ENCODE peak calls at places on chromosome 4, in six cellular contexts. C, R, Z, O, E and F are unnamed samples. For H3K4me1, the result is how much of the 10 kb centered on the place peaks cover.

GRCh38 chr4:47686294-47686872 is 151.5 kb downstream of the CORIN start:
- DNase-seq in E (peak), R (peak), Z (peak), C (peak), O (peak), F (no peak)

GRCh38 chr4:67575232-67575888 is 16.8 kb downstream of the STAP1 start:
- DNase-seq in C (no peak), R (no peak), Z (peak), E (no peak), O (no peak), F (no peak)

GRCh38 chr4:74110670-74111069 is 11.7 kb upstream of the CXCL2 start:
- DNase-seq in O (no peak), R (no peak), C (no peak), E (no peak), Z (no peak), F (no peak)

GRCh38 chr4:140706276-140706625 is 49.9 kb downstream of the TBC1D9 start:
- DNase-seq in Z (no peak), O (no peak), R (no peak), E (no peak), C (no peak), F (no peak)

GRCh38 chr4:39044947-39045734 is 12.9 kb upstream of the TMEM156 start:
- DNase-seq in E (no peak), O (no peak), Z (no peak), C (no peak), R (no peak), F (peak)

GRCh38 chr4:127632420-127633403 is at the start of gene INTU:
- DNase-seq in R (no peak), C (peak), E (peak), O (peak), Z (peak), F (peak)

GRCh38 chr4:61085534-61085933 is 114.6 kb upstream of the ADGRL3 start:
- DNase-seq in Z (no peak), C (no peak), O (no peak), R (no peak), E (no peak), F (no peak)

GRCh38 chr4:85807247-85807915 is 332.4 kb downstream of the ARHGAP24 start:
- DNase-seq in Z (no peak), E (no peak), R (no peak), C (no peak), O (peak), F (peak)

GRCh38 chr4:77201343-77201742 is 44.3 kb downstream of the CCNG2 start:
- DNase-seq in Z (no peak), O (peak), C (no peak), E (peak), R (no peak), F (no peak)

GRCh38 chr4:86461849-86462248 is 102.0 kb upstream of the MAPK10 start:
- DNase-seq in E (no peak), R (no peak), O (no peak), C (no peak), Z (no peak), F (peak)

GRCh38 chr4:167787231-167787630 is 305.1 kb upstream of the ANXA10 start:
- DNase-seq in C (no peak), R (no peak), E (no peak), Z (no peak), O (no peak), F (no peak)

GRCh38 chr4:98663226-98664006 is 5.0 kb upstream of the TSPAN5 start:
- DNase-seq in E (no peak), R (peak), O (peak), Z (peak), C (no peak), F (no peak)

GRCh38 chr4:84366932-84367331 is 132.2 kb downstream of the NKX6-1 start:
- DNase-seq in C (no peak), R (no peak), Z (no peak), E (no peak), O (no peak), F (no peak)

GRCh38 chr4:54096563-54096962 is 3.4 kb upstream of the GSX2 start:
- DNase-seq in O (no peak), R (no peak), E (no peak), C (no peak), Z (no peak), F (no peak)

GRCh38 chr4:81954266-81954665 is 419.5 kb downstream of the HNRNPD start:
- DNase-seq in R (no peak), E (no peak), O (no peak), C (no peak), Z (no peak), F (no peak)

GRCh38 chr4:150863456-150863855 is 151.6 kb downstream of the LRBA start:
- DNase-seq in C (no peak), O (no peak), Z (no peak), E (no peak), R (no peak), F (no peak)

GRCh38 chr4:30802622-30803323 is 82.6 kb downstream of the PCDH7 start:
- DNase-seq in Z (no peak), O (peak), E (peak), C (no peak), R (no peak), F (no peak)

GRCh38 chr4:41358626-41359025 is 101.9 kb downstream of the UCHL1 start:
- DNase-seq in Z (no peak), C (peak), E (no peak), O (no peak), R (no peak), F (no peak)

GRCh38 chr4:47505666-47506065 is 20.6 kb downstream of the ATP10D start:
- DNase-seq in O (no peak), C (no peak), E (no peak), Z (no peak), R (no peak), F (no peak)

GRCh38 chr4:74451214-74451661 is 6.3 kb downstream of the AREG start:
- DNase-seq in C (no peak), E (peak), Z (no peak), O (peak), R (no peak), F (no peak)

GRCh38 chr4:16617416-16617815 is 281.0 kb downstream of the LDB2 start:
- DNase-seq in Z (no peak), E (peak), R (no peak), C (no peak), O (no peak), F (no peak)

GRCh38 chr4:47406408-47406807 is 57.1 kb downstream of the COMMD8 start:
- DNase-seq in E (no peak), Z (no peak), C (no peak), O (no peak), R (no peak), F (no peak)

GRCh38 chr4:87354168-87355102 is 31.8 kb upstream of the HSD17B13 start:
- DNase-seq in O (peak), C (peak), Z (no peak), E (peak), R (no peak), F (no peak)

GRCh38 chr4:185424905-185425599 is 712 bp downstream of the UFSP2 start:
- DNase-seq in Z (peak), E (peak), R (peak), O (no peak), C (no peak), F (no peak)

GRCh38 chr4:21656832-21657231 is 291.7 kb downstream of the KCNIP4 start:
- DNase-seq in Z (no peak), R (no peak), O (peak), E (no peak), C (no peak), F (no peak)

GRCh38 chr4:91577864-91578263 is 725.9 kb upstream of the GRID2 start:
- DNase-seq in O (no peak), E (no peak), R (no peak), Z (no peak), C (no peak), F (no peak)

GRCh38 chr4:135365065-135365464 is 1163.5 kb upstream of the PABPC4L start:
- DNase-seq in E (peak), R (no peak), Z (no peak), O (peak), C (no peak), F (no peak)

GRCh38 chr4:27836505-27836904 is 975.9 kb downstream of the STIM2 start:
- DNase-seq in C (no peak), Z (no peak), O (no peak), E (peak), R (no peak), F (no peak)

GRCh38 chr4:185467101-185467500 is 4.4 kb downstream of the CCDC110 start:
- DNase-seq in O (no peak), Z (no peak), E (peak), C (no peak), R (no peak), F (no peak)

GRCh38 chr4:153420361-153420760 is 45.8 kb upstream of the TMEM131L start:
- DNase-seq in O (no peak), C (no peak), E (no peak), R (no peak), Z (no peak), F (no peak)

GRCh38 chr4:77172336-77172735 is 15.3 kb downstream of the CCNG2 start:
- DNase-seq in R (no peak), O (peak), E (peak), C (no peak), Z (no peak), F (no peak)

GRCh38 chr4:112279882-112280315 is 5.8 kb downstream of the TIFA start:
- DNase-seq in C (no peak), R (no peak), O (no peak), E (peak), Z (no peak), F (no peak)

GRCh38 chr4:8840006-8840793 is 31.4 kb downstream of the HMX1 start:
- DNase-seq in Z (no peak), E (no peak), O (no peak), C (no peak), R (peak), F (peak)

GRCh38 chr4:185925910-185926360 is 113.9 kb upstream of the SORBS2 start:
- DNase-seq in Z (no peak), C (no peak), E (no peak), R (no peak), O (no peak), F (no peak)

GRCh38 chr4:38583102-38583501 is 80.9 kb upstream of the KLF3 start:
- DNase-seq in E (no peak), C (no peak), O (no peak), R (no peak), Z (no peak), F (no peak)

GRCh38 chr4:139232751-139233150 is 47.3 kb downstream of the MGARP start:
- DNase-seq in O (no peak), C (no peak), E (no peak), R (no peak), Z (peak), F (no peak)
- H3K4me1 ChIP-seq in O (under half), C (under half), E (under half), R (under half), Z (under half), F (under half)

GRCh38 chr4:147117400-147117799 is 171.7 kb upstream of the TTC29 start:
- DNase-seq in E (no peak), O (no peak), C (no peak), R (no peak), Z (no peak), F (no peak)
- H3K27ac ChIP-seq in E (no peak), O (no peak), C (no peak), R (no peak), Z (no peak), F (no peak)

GRCh38 chr4:173535932-173536331 is 5.9 kb upstream of the HAND2 start:
- DNase-seq in R (no peak), Z (no peak), E (no peak), C (no peak), O (no peak), F (no peak)

GRCh38 chr4:173532725-173533511 is 2.9 kb upstream of the HAND2 start:
- DNase-seq in O (no peak), R (no peak), E (no peak), Z (no peak), C (no peak), F (no peak)

GRCh38 chr4:173535165-173535737 is 5.2 kb upstream of the HAND2 start:
- DNase-seq in O (no peak), Z (no peak), E (no peak), R (no peak), C (no peak), F (no peak)

GRCh38 chr4:173536808-173537429 is 6.9 kb upstream of the HAND2 start:
- DNase-seq in C (no peak), O (peak), E (no peak), Z (peak), R (no peak), F (no peak)

GRCh38 chr4:173534439-173534838 is 4.4 kb upstream of the HAND2 start:
- DNase-seq in Z (no peak), O (no peak), R (no peak), E (no peak), C (no peak), F (no peak)
- H3K4me1 ChIP-seq in Z (under half), O (under half), R (under half), E (under half), C (under half), F (under half)

DNA sequence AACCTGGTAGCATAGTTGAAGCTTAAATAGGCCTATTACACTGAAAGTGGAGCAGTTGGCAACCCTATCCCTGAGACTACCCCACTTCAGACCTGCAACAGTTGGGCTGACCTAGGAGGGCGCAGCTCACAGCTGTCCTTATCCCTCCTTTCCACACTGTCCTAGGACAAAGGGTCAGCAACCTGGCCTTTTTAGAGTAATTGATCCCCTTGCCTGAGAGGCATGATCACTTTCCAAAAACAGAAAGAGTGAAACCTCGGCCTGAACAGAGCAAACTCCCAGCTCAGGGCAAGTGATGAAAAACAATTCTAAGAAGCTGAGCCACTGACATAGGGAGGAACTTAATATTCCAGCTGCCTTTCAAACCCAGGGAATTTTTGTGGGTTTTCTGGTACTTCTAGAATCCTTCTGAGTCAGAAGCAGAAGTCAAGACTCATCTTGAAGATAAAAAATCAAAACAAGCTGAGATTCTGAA is 94.9 kb upstream of the MYOZ2 start:
- DNase-seq in Z (no peak), R (no peak), E (peak), C (no peak), O (peak), F (no peak)
- H3K27ac ChIP-seq in Z (no peak), R (no peak), E (peak), C (peak), O (no peak), F (peak)

GRCh38 chr4:119103263-119103662 is 32.4 kb upstream of the MYOZ2 start:
- DNase-seq in O (peak), R (no peak), Z (no peak), E (peak), C (peak), F (peak)
- H3K4me1 ChIP-seq in O (under half), R (under half), Z (under half), E (under half), C (under half), F (under half)

DNA sequence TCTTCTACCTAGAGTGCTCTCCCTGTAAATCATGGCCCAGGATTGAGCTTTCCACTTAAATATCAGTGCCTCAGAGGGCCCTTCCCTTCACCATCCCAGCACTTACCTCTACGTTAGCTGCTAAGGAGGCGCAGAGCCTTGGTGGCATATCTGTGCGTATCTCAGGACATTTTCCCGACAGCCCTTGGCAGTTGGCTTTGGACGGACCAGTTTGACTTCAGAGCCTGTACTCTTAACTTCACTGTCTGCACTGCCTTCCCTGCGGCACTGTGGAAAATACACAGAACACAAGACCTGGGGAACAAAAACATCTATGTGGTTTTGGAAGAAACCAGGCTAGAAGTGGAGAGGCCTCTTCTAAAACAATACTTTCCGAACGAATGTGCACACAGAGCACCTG is 2.4 kb downstream of the TADA2B start:
- DNase-seq in O (no peak), C (no peak), R (no peak), E (no peak), Z (no peak), F (no peak)
- H3K27ac ChIP-seq in O (peak), C (no peak), R (no peak), E (no peak), Z (no peak), F (no peak)

DNA sequence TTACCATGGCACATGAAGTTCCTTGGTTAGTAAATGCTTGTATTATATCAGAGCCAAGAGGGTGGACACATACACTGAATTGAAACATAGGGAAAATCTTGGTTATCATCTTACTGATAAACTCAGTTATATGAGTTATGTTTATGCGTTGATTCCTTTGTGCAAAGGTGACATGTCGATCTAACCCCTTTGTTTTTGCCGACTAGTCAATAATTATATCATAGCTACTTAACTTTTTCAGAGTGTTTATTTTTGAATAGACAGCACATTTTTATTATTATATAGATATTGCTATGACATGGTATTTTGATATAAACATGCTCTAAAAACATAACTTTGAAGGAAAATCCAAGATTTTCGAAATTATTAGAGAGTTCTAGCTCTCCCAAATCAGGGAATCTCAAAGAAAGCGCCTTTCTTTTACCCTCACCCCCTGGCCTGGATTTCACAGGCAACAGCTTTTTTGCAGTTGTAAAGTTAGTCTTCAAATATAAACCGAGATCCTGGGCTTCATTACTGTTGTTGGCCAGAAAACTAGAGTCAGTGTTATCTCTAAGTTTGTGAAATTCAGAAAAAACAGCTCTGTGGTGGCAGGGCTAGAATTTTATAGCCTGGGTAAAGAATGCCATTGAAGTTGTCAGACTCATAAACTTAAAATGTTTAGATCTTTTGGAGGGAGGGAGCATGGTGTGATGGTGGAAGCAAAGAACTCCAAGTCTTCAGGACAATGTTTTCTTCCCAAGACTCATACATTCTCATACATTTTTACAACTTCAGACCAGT is 45.8 kb upstream of the PITX2 start:
- DNase-seq in C (no peak), R (no peak), E (no peak), Z (no peak), O (no peak), F (no peak)
- H3K4me1 ChIP-seq in C (under half), R (under half), E (under half), Z (under half), O (under half), F (under half)